ENCODE peak calls at places on chromosomes 11 and 22, in four cellular contexts. N is AG20443, Z is AG08395, U is tibial artery. V is an unnamed sample.
A peak's percentile ranks its signal among the peaks of the same experiment; 100 is the strongest.

GRCh38 chr22:19576460-19577421 is 52.5 kb upstream of the CLDN5 start:
- DNase-seq in U (no peak), Z (peak; percentile 61), N (peak; percentile 80), V (no peak)

GRCh38 chr11:106101797-106102196 is 24.3 kb downstream of the AASDHPPT start:
- DNase-seq in Z (peak; percentile 7), N (no peak), U (no peak), V (no peak)

GRCh38 chr11:130761560-130762220 is 154.6 kb downstream of the SNX19 start:
- DNase-seq in U (no peak), N (peak; percentile 32), Z (no peak), V (no peak)

GRCh38 chr11:23732026-23732425 is 764.8 kb upstream of the LUZP2 start:
- DNase-seq in N (no peak), U (no peak), Z (no peak), V (no peak)

GRCh38 chr11:73469401-73469800 is 93.2 kb downstream of the RELT start:
- DNase-seq in Z (no peak), U (peak; percentile 66), N (no peak), V (no peak)

GRCh38 chr11:71206186-71206585 is 46.2 kb downstream of the SHANK2 start:
- DNase-seq in N (no peak), U (no peak), Z (no peak), V (no peak)

GRCh38 chr22:48953830-48954229 is 873.8 kb downstream of the BRD1 start:
- DNase-seq in Z (no peak), N (no peak), U (no peak), V (peak; percentile 16)

GRCh38 chr11:117218133-117218915 is 13.5 kb downstream of the PCSK7 start:
- DNase-seq in Z (no peak), N (no peak), U (peak; percentile 91), V (no peak)

GRCh38 chr22:20586403-20586745 is 79.0 kb downstream of the MED15 start:
- DNase-seq in U (no peak), N (no peak), Z (no peak), V (no peak)

GRCh38 chr11:61627831-61628753 is 47.2 kb upstream of the SYT7 start:
- DNase-seq in N (peak; percentile 90), Z (peak; percentile 85), U (no peak), V (peak; percentile 67)

GRCh38 chr11:68806931-68807844 is 34.5 kb downstream of the CPT1A start:
- DNase-seq in Z (peak; percentile 69), N (peak; percentile 62), U (no peak), V (no peak)

GRCh38 chr22:45007946-45008852 is 1.6 kb downstream of the PHF21B start:
- DNase-seq in U (no peak), Z (no peak), N (no peak), V (no peak)

GRCh38 chr11:106420686-106421085 is 343.2 kb downstream of the AASDHPPT start:
- DNase-seq in N (no peak), U (no peak), Z (no peak), V (no peak)

GRCh38 chr22:18012528-18012927 is 11.8 kb downstream of the MICAL3 start:
- DNase-seq in N (no peak), Z (no peak), U (no peak), V (no peak)

GRCh38 chr11:79561496-79561895 is 120.7 kb upstream of the TENM4 start:
- DNase-seq in N (no peak), Z (no peak), U (no peak), V (no peak)

GRCh38 chr11:31725176-31725575 is 85.9 kb downstream of the PAX6 start:
- DNase-seq in N (peak; percentile 49), U (no peak), Z (peak; percentile 49), V (no peak)

GRCh38 chr11:64916040-64916847 is 765 bp downstream of the ATG2A start:
- DNase-seq in U (no peak), Z (peak; percentile 61), N (peak; percentile 46), V (peak; percentile 66)

GRCh38 chr11:116427903-116428637 is 344.7 kb downstream of the BUD13 start:
- DNase-seq in U (no peak), Z (no peak), N (no peak), V (no peak)

GRCh38 chr22:38468761-38469305 is 937 bp downstream of the KDELR3 start:
- DNase-seq in N (peak; percentile 51), Z (no peak), U (peak; percentile 61), V (no peak)

GRCh38 chr11:128733440-128734115 is 39.7 kb downstream of the FLI1 start:
- DNase-seq in Z (no peak), U (no peak), N (no peak), V (no peak)

GRCh38 chr11:9736365-9736764 is 72.5 kb downstream of the SWAP70 start:
- DNase-seq in Z (no peak), N (no peak), U (no peak), V (no peak)

GRCh38 chr11:91946397-91947090 is 278.1 kb upstream of the FAT3 start:
- DNase-seq in Z (no peak), U (no peak), N (no peak), V (no peak)

GRCh38 chr11:84714316-84714780 is 912.8 kb downstream of the DLG2 start:
- DNase-seq in U (no peak), N (peak; percentile 43), Z (peak; percentile 41), V (no peak)

GRCh38 chr11:450809-451451 is 851 bp downstream of the PTDSS2 start:
- DNase-seq in Z (peak; percentile 70), U (no peak), N (peak; percentile 72), V (peak; percentile 69)

GRCh38 chr11:27912916-27913315 is 195.0 kb downstream of the KIF18A start:
- DNase-seq in U (no peak), Z (no peak), N (no peak), V (no peak)

GRCh38 chr22:32396746-32397145 is 15.3 kb downstream of the RTCB start:
- DNase-seq in U (no peak), N (peak; percentile 25), Z (no peak), V (no peak)

GRCh38 chr11:9263840-9264380 is 1.2 kb downstream of the DENND5A start:
- DNase-seq in N (peak; percentile 34), Z (peak; percentile 48), U (no peak), V (no peak)

GRCh38 chr11:45028921-45029680 is 78.4 kb upstream of the TP53I11 start:
- DNase-seq in Z (no peak), N (no peak), U (no peak), V (peak; percentile 57)

GRCh38 chr11:130448416-130449068 is at the start of gene ADAMTS15:
- DNase-seq in Z (peak; percentile 72), N (peak; percentile 89), U (peak; percentile 98), V (peak; percentile 89)